ENCODE peak calls at places on chromosomes 12 and 14, in nine cellular contexts. T is AG08396; P is NCI-H2081; O is activated CD8-positive, alpha-beta memory T cell treated with anti-CD3 and anti-CD28 coated beads for 48 hours; Y is SHP77 treated with DMSO at 0.1 percent for 48 hours; L is stimulated activated CD4-positive, alpha-beta T cell treated with anti-CD3 and anti-CD28 coated beads, Interleukin-4, amount 100 ng/mL, for 4 hours; M is hepatic stellate cell; W is cardiac septum; V is NCI-H1417. U is an unnamed sample.

GRCh38 chr12:5260086-5260485 is 171.8 kb upstream of the NTF3 start:
- DNase-seq in T (no peak), P (no peak), O (no peak), Y (no peak), L (no peak), M (no peak), W (no peak), V (no peak), U (no peak)

GRCh38 chr12:28108599-28108998 is 81.7 kb upstream of the CCDC91 start:
- DNase-seq in T (no peak), P (no peak), O (no peak), Y (no peak), L (no peak), M (no peak), W (no peak), V (no peak), U (no peak)

GRCh38 chr12:31966558-31967205 is 7.5 kb downstream of the RESF1 start:
- DNase-seq in T (no peak), P (no peak), O (no peak), Y (no peak), L (no peak), M (no peak), W (no peak), V (no peak), U (no peak)

GRCh38 chr12:61554268-61555008 is 705.8 kb upstream of the USP15 start:
- DNase-seq in T (no peak), P (no peak), O (no peak), Y (no peak), L (no peak), M (no peak), W (no peak), V (no peak), U (no peak)

GRCh38 chr12:92729773-92730305 is 27.1 kb downstream of the PLEKHG7 start:
- DNase-seq in T (no peak), P (no peak), O (no peak), Y (no peak), L (no peak), M (no peak), W (no peak), V (no peak), U (no peak)

GRCh38 chr14:95511687-95512086 is 4.8 kb downstream of the SYNE3 start:
- DNase-seq in T (no peak), P (no peak), O (no peak), Y (no peak), L (no peak), M (no peak), W (no peak), V (no peak), U (no peak)

GRCh38 chr12:130876758-130877157 is 4.9 kb downstream of the RAN start:
- DNase-seq in T (no peak), P (no peak), O (no peak), Y (no peak), L (no peak), M (no peak), W (no peak), V (no peak), U (no peak)

GRCh38 chr14:69547701-69548348 is 26.8 kb downstream of the CCDC177 start:
- DNase-seq in T (peak), P (no peak), O (peak), Y (no peak), L (peak), M (no peak), W (no peak), V (no peak), U (no peak)

GRCh38 chr14:55749946-55750345 is 169.9 kb downstream of the KTN1 start:
- DNase-seq in T (no peak), P (no peak), O (no peak), Y (no peak), L (no peak), M (no peak), W (no peak), V (no peak), U (no peak)

GRCh38 chr14:72544615-72545387 is 349.1 kb downstream of the DPF3 start:
- DNase-seq in T (no peak), P (no peak), O (no peak), Y (no peak), L (no peak), M (no peak), W (peak), V (no peak), U (no peak)

GRCh38 chr12:131197490-131197889 is 243.8 kb downstream of the ADGRD1 start:
- DNase-seq in T (no peak), P (no peak), O (no peak), Y (no peak), L (no peak), M (no peak), W (no peak), V (no peak), U (no peak)

GRCh38 chr12:57611116-57611809 is at the start of gene ARHGEF25:
- DNase-seq in T (peak), P (peak), O (no peak), Y (peak), L (peak), M (peak), W (peak), V (peak), U (no peak)

GRCh38 chr12:116739381-116739887 is 1.3 kb downstream of the RNFT2 start:
- DNase-seq in T (no peak), P (no peak), O (no peak), Y (no peak), L (no peak), M (no peak), W (no peak), V (no peak), U (no peak)

GRCh38 chr12:97767347-97767746 is 304.7 kb downstream of the RMST start:
- DNase-seq in T (no peak), P (no peak), O (no peak), Y (no peak), L (no peak), M (no peak), W (no peak), V (no peak), U (no peak)

GRCh38 chr14:90093942-90094595 is 32.3 kb downstream of the KCNK13 start:
- DNase-seq in T (peak), P (peak), O (no peak), Y (no peak), L (no peak), M (no peak), W (no peak), V (no peak), U (no peak)

GRCh38 chr14:94593376-94593748 is 12.1 kb downstream of the SERPINA5 start:
- DNase-seq in T (no peak), P (no peak), O (no peak), Y (no peak), L (no peak), M (no peak), W (no peak), V (no peak), U (no peak)

GRCh38 chr12:101501410-101502045 is 26.4 kb downstream of the SPIC start:
- DNase-seq in T (no peak), P (no peak), O (no peak), Y (no peak), L (no peak), M (no peak), W (no peak), V (no peak), U (no peak)

GRCh38 chr14:99189201-99189801 is 82.7 kb downstream of the BCL11B start:
- DNase-seq in T (no peak), P (no peak), O (no peak), Y (no peak), L (no peak), M (no peak), W (no peak), V (peak), U (no peak)

U was measured in T-helper 22 cell.